ENCODE peak calls at places on chromosomes 2 and 18, in five cellular contexts. U is CD8-positive, alpha-beta T cell; N is cardiac fibroblast; H is transverse colon; L is heart right ventricle. I is an unnamed sample.

GRCh38 chr18:63317982-63318881 is 1.3 kb downstream of the BCL2 start:
- DNase-seq in U (peak), N (no peak), H (peak), L (peak), I (no peak)

GRCh38 chr2:231688616-231689508 is 19.5 kb upstream of the PTMA start:
- DNase-seq in U (no peak), N (no peak), H (no peak), L (no peak), I (no peak)

GRCh38 chr18:28095041-28095440 is 81.9 kb downstream of the CDH2 start:
- DNase-seq in U (no peak), N (peak), H (no peak), L (no peak), I (peak)

GRCh38 chr2:124542932-124543640 is 518.0 kb downstream of the CNTNAP5 start:
- DNase-seq in U (no peak), N (no peak), H (no peak), L (peak), I (no peak)

GRCh38 chr2:224749136-224749535 is 33.0 kb upstream of the CCDC195 start:
- DNase-seq in U (no peak), N (no peak), H (no peak), L (no peak), I (peak)

GRCh38 chr2:20476481-20476880 is 29.6 kb downstream of the RHOB start:
- DNase-seq in U (no peak), N (no peak), H (no peak), L (no peak), I (no peak)

GRCh38 chr2:10235909-10236550 is 66.7 kb upstream of the HPCAL1 start:
- DNase-seq in U (no peak), N (no peak), H (no peak), L (no peak), I (no peak)

GRCh38 chr2:222025891-222026271 is 272.9 kb downstream of the PAX3 start:
- DNase-seq in U (no peak), N (no peak), H (no peak), L (no peak), I (no peak)

GRCh38 chr2:79530443-79530842 is 17.6 kb downstream of the CTNNA2 start:
- DNase-seq in U (no peak), N (no peak), H (no peak), L (no peak), I (no peak)

GRCh38 chr18:13653746-13654455 is 72.5 kb downstream of the FAM210A start:
- DNase-seq in U (no peak), N (no peak), H (no peak), L (no peak), I (no peak)

GRCh38 chr18:22489694-22490093 is 72.0 kb upstream of the CTAGE1 start:
- DNase-seq in U (no peak), N (peak), H (no peak), L (no peak), I (peak)

GRCh38 chr2:235495373-235496238 is 1.8 kb downstream of the AGAP1 start:
- DNase-seq in U (no peak), N (no peak), H (no peak), L (no peak), I (peak)

GRCh38 chr2:8268172-8268783 is 413.6 kb upstream of the ID2 start:
- DNase-seq in U (no peak), N (peak), H (no peak), L (peak), I (peak)

GRCh38 chr2:158487419-158487818 is 30.7 kb downstream of the PKP4 start:
- DNase-seq in U (no peak), N (peak), H (no peak), L (peak), I (peak)

GRCh38 chr2:19355416-19355821 is 3.0 kb downstream of the OSR1 start:
- DNase-seq in U (no peak), N (no peak), H (no peak), L (no peak), I (peak)
- H3K4me3 ChIP-seq in U (no peak), N (peak), H (no peak), L (no peak), I (peak)

DNA sequence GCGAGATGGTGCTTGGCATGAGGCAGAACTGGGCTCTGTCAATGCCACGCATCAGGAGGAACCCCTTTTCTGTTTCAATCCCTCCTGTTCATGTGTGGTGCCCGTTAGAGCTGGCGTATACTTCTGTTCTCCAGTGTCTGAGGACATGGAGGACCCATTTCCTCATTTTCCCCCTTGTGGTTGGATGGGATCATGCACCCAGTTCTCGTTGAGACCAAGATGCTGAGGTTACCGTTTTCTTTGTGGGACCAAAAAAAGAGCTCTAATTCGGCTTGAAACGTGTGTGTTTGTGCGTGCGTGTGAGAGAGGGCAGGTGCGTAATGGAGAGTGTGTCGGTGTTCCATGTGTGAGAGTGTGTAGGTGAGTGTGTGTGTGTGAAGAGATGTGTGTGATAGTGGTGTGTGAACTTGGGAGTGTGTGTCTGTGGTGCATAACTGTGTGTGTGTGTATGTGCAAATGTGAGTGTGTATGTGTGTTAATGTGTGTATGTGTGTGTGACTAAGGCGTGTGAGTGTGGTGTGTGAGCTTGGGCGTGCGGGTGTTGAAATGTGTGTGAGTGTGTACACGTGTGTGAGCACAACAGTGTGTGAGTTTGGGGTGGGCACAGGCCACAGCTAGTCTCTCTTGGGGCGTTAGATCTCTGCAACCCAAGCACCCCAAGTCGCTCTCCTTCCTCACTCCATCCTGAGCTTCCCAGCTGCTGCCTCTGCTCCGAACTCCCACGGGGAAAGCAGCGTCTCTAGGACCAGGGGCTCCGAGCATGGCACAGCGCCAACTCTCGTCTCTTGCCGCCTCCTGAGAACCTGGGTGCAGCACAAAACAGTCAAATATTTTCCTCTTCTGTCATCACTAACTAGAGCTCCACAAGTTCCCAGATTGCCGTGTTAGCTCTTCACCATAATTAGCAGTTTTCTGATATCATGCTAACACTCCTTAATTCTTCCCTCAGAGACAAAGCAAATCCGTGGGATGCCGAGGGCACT is 75.8 kb downstream of the LONRF2 start:
- DNase-seq in U (no peak), N (peak), H (no peak), L (no peak), I (peak)
- TF ChIP-seq CTCF in U (no peak), N (peak), H (peak), L (peak), I (peak)

DNA sequence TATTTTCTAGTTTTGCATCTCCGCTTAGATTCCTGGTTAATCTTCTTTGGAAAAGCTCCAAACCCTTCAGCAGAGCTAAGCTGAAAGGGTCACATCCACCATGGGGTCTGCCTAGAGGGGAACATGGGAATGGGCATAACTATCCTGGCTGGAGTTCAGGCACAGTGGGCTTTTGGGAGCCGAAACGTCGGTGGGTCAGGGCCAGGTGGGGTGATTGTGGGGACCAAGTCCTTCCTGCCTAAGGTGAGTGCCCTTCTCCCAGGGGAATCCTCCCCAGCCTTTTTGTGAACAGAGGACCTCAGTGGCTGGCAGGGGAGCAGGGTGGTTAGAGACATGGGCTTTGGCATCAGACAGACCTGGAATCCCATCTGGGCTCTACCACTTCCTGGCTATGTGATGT is 60.3 kb downstream of the CELF4 start:
- DNase-seq in U (no peak), N (no peak), H (no peak), L (no peak), I (no peak)
- H3K4me3 ChIP-seq in U (no peak), N (no peak), H (no peak), L (no peak), I (no peak)

GRCh38 chr2:207312006-207312356 is 146.2 kb upstream of the KLF7 start:
- DNase-seq in U (no peak), N (peak), H (no peak), L (no peak), I (no peak)

GRCh38 chr2:207315131-207315530 is 149.4 kb upstream of the KLF7 start:
- DNase-seq in U (no peak), N (peak), H (no peak), L (no peak), I (no peak)

GRCh38 chr2:207308519-207309224 is 142.9 kb upstream of the KLF7 start:
- DNase-seq in U (no peak), N (no peak), H (no peak), L (no peak), I (no peak)

GRCh38 chr2:207313947-207314346 is 148.2 kb upstream of the KLF7 start:
- DNase-seq in U (no peak), N (no peak), H (no peak), L (no peak), I (no peak)

GRCh38 chr2:207311316-207312005 is 145.7 kb upstream of the KLF7 start:
- DNase-seq in U (no peak), N (peak), H (peak), L (peak), I (peak)
- TF ChIP-seq CTCF in U (no peak), N (peak), H (no peak), L (no peak), I (peak)

GRCh38 chr2:191015229-191015628 is 1.3 kb upstream of the STAT1 start:
- DNase-seq in U (no peak), N (no peak), H (no peak), L (no peak), I (no peak)
- H3K4me3 ChIP-seq in U (no peak), N (no peak), H (no peak), L (no peak), I (no peak)

DNA sequence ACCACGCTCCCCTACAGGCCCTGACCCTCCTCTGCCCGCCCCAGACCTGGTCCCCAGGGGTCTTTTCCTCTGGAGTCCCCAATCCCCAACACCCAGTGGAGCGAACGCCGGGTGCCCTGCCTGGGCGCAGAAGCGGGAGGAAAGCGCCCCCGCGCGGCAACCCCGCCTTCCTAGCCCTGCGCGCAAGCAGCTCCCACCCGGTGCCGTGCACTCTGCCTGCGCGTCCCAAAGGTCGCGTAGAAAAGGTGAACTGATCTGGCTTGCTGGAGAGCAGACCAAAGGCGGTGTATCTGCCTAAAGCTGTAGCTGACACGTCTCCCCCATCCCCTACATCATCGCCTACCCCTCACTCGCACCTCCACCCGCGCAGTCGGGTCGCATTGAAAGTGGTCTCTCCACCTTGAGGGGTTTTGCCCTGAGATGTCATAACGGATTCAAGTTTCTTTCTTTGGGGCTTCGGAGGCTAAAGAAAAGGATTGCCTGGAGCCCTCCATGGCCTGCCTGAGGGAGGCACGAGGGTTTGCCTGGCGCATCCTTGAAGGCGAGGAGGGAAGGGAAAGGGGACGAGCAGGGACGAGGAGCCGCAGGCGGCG is 5.7 kb downstream of the GAD1 start:
- DNase-seq in U (no peak), N (no peak), H (no peak), L (no peak), I (no peak)
- TF ChIP-seq CTCF in U (peak), N (no peak), H (no peak), L (peak), I (no peak)

GRCh38 chr2:218997730-218998129 is 4.5 kb upstream of the CRYBA2 start:
- DNase-seq in U (no peak), N (no peak), H (no peak), L (no peak), I (no peak)

GRCh38 chr2:218999881-219000568 is 6.8 kb upstream of the CRYBA2 start:
- DNase-seq in U (no peak), N (no peak), H (no peak), L (no peak), I (no peak)

GRCh38 chr2:218998414-218999002 is 5.3 kb upstream of the CRYBA2 start:
- DNase-seq in U (no peak), N (no peak), H (no peak), L (no peak), I (no peak)

GRCh38 chr2:219000569-219000960 is 7.3 kb upstream of the CRYBA2 start:
- DNase-seq in U (no peak), N (no peak), H (no peak), L (no peak), I (no peak)

DNA sequence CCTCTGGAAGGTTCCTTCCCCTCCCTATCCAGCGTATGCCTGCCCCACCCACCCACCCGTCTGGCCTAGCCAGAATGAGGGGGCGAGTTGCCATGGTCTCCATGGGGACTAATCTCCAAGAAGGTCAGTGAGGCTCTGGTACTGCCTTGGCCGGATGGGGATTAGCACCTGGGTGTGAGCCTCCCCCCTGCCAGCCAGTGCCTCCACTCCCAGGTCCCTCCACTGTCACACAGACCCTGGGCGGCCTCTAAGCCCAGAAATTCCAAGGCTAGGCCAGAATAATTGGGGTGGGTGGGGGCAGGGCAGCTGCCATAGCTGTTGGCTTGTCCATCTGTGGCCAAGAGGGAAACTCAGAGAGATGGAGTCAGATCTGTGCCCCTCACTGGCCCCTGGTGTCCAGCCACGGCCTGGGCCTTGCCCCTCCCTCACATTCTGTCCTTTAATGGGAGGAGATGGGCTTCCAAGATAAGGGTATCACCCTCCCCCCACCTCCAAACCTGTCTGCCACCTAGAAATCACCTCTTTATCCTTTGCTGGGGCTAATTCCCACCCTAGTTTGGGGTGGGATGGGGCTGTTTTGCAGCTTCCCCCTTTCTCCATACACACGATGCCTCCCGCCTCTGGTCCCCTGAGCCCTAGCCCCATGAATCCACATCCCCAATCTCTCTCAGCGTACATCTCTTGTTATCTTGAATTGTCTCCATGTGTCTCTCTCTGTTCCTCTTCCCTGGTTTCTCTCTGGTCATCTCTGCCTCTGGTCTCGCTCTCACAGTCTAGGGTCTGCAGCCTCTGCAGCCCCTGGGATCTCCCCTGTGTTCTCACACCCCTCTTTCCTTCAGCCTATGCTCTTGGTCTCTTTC is 6.0 kb upstream of the CRYBA2 start:
- DNase-seq in U (no peak), N (no peak), H (no peak), L (no peak), I (no peak)
- H3K4me3 ChIP-seq in U (no peak), N (no peak), H (no peak), L (no peak), I (no peak)

I was measured in fibroblast of the aortic adventitia.